ENCODE peak calls at places on chromosomes 4 and X, in nine cellular contexts. F is fibroblast of pulmonary artery, B is cardiac fibroblast, A is ascending aorta, I is H9, U is spleen, K is tibial artery, X is HFFc6, G is brain microvascular endothelial cell. Z is an unnamed sample.

GRCh38 chrX:130524476-130525194 is 122.8 kb downstream of the RBMX2 start:
- DNase-seq in I (no peak), U (no peak), G (no peak), F (no peak), X (no peak), A (no peak), B (no peak), K (no peak), Z (no peak)

GRCh38 chrX:45267007-45267406 is 66.3 kb upstream of the DIPK2B start:
- DNase-seq in G (no peak), I (no peak), A (no peak), K (no peak), F (no peak), B (no peak), U (no peak), X (no peak), Z (no peak)

GRCh38 chr4:165921546-165921945 is 48.5 kb downstream of the TLL1 start:
- DNase-seq in G (no peak), X (no peak), I (no peak), B (no peak), A (no peak), U (no peak), K (no peak), F (no peak), Z (no peak)

GRCh38 chrX:2502668-2503519 is 2.1 kb upstream of the DHRSX start:
- DNase-seq in U (peak), X (peak), I (no peak), G (peak), K (no peak), F (peak), A (no peak), B (peak), Z (peak)

GRCh38 chr4:100295792-100296191 is 105.5 kb upstream of the DDIT4L start:
- DNase-seq in A (no peak), F (peak), G (peak), B (peak), U (no peak), X (no peak), I (no peak), K (no peak), Z (no peak)

GRCh38 chrX:45557390-45557789 is 356.7 kb upstream of the DIPK2B start:
- DNase-seq in F (peak), G (no peak), K (no peak), I (no peak), X (peak), B (peak), U (no peak), A (no peak), Z (no peak)

GRCh38 chrX:51461053-51462050 is 35.0 kb downstream of the NUDT11 start:
- DNase-seq in X (no peak), G (peak), A (no peak), I (peak), F (peak), B (peak), K (no peak), U (no peak), Z (no peak)

GRCh38 chrX:2676794-2677675 is 14.1 kb upstream of the CD99 start:
- DNase-seq in U (no peak), A (no peak), I (no peak), X (no peak), G (no peak), K (no peak), F (no peak), B (no peak), Z (no peak)

GRCh38 chr4:184933311-184933710 is 85.0 kb upstream of the HELT start:
- DNase-seq in A (no peak), X (no peak), F (no peak), I (no peak), B (no peak), K (no peak), U (no peak), G (no peak), Z (peak)

GRCh38 chr4:93475730-93476129 is 352.8 kb upstream of the ATOH1 start:
- DNase-seq in X (no peak), K (no peak), B (no peak), F (no peak), G (no peak), U (no peak), I (no peak), A (no peak), Z (no peak)

GRCh38 chr4:1488831-1489638 is 82.8 kb upstream of the NKX1-1 start:
- DNase-seq in A (no peak), G (no peak), U (no peak), I (no peak), X (no peak), F (no peak), B (no peak), K (peak), Z (no peak)
- TF ChIP-seq CTCF in A (no peak), G (no peak), U (no peak), I (no peak), X (no peak), F (no peak), B (no peak), K (no peak), Z (no peak)

GRCh38 chrX:16138108-16138427 is 14.7 kb downstream of the GRPR start:
- DNase-seq in F (peak), G (no peak), B (peak), U (no peak), A (no peak), I (no peak), K (no peak), X (no peak), Z (no peak)
- TF ChIP-seq CTCF in F (peak), G (peak), B (peak), U (no peak), A (no peak), I (peak), K (no peak), X (no peak), Z (no peak)

GRCh38 chrX:135688137-135688536 is 25.3 kb upstream of the CT45A1 start:
- DNase-seq in A (no peak), U (peak), B (no peak), X (no peak), I (peak), F (no peak), G (no peak), K (no peak), Z (no peak)
- TF ChIP-seq CTCF in A (no peak), U (no peak), B (peak), X (no peak), I (peak), F (no peak), G (peak), K (no peak), Z (no peak)

DNA sequence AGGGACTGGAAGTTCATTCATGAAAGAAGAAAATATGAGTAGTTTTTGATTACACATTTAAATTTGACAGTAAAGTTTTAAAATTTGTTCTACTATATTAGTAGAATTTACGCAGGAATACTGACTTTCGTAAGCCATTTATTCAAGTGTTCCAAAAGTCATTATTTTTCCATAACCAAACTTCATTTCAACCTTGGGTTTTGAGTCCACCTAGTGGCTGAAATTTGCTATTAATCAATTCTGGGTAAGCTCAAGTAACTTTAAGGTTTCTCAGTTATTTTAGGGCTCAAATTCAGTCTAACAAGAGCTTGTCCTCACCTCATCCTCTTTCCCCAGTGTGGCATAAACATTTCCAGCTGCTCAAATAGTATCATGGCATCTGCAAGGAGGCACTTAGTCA is 175.4 kb downstream of the SH3BGRL start:
- DNase-seq in F (peak), X (peak), G (peak), A (no peak), I (no peak), K (no peak), U (no peak), B (peak), Z (no peak)
- TF ChIP-seq CTCF in F (peak), X (peak), G (peak), A (no peak), I (peak), K (peak), U (peak), B (peak), Z (no peak)

Z was measured in lower leg skin.